ENCODE peak calls at places on chromosomes 5 and 9, in five cellular contexts. T is ACHN, X is A549, Y is cardiac fibroblast, F is fibroblast of mammary gland. W is an unnamed sample.

GRCh38 chr9:81596671-81597426 is 92.5 kb downstream of the TLE1 start:
- DNase-seq in T (no peak), X (no peak), Y (peak; percentile 45), F (no peak), W (peak; percentile 19)

GRCh38 chr9:98034593-98035546 is 21.7 kb upstream of the NANS start:
- DNase-seq in T (peak; percentile 62), X (peak; percentile 84), Y (peak; percentile 82), F (peak; percentile 79), W (peak; percentile 77)

GRCh38 chr5:151315998-151316597 is 12.5 kb upstream of the SLC36A3 start:
- DNase-seq in T (peak; percentile 52), X (peak; percentile 77), Y (peak; percentile 88), F (peak; percentile 64), W (peak; percentile 61)

GRCh38 chr5:150281987-150282386 is 7.6 kb downstream of the CAMK2A start:
- DNase-seq in T (no peak), X (no peak), Y (no peak), F (no peak), W (no peak)

GRCh38 chr5:57684299-57684702 is 201.7 kb upstream of the ACTBL2 start:
- DNase-seq in T (no peak), X (no peak), Y (no peak), F (no peak), W (no peak)

GRCh38 chr9:136762915-136763648 is 1.2 kb downstream of the LCN15 start:
- DNase-seq in T (no peak), X (peak; percentile 49), Y (peak; percentile 33), F (peak; percentile 17), W (peak; percentile 31)

GRCh38 chr5:112691758-112692157 is 45.9 kb upstream of the APC start:
- DNase-seq in T (peak; percentile 19), X (peak; percentile 38), Y (peak; percentile 64), F (peak; percentile 60), W (peak; percentile 33)

GRCh38 chr9:70340572-70340971 is 73.9 kb downstream of the KLF9 start:
- DNase-seq in T (peak; percentile 48), X (peak; percentile 18), Y (peak; percentile 70), F (peak; percentile 63), W (peak; percentile 53)

GRCh38 chr5:83562207-83562606 is 90.7 kb downstream of the VCAN start:
- DNase-seq in T (no peak), X (no peak), Y (no peak), F (no peak), W (no peak)

GRCh38 chr9:29976981-29977380 is 2403.7 kb upstream of the C9orf72 start:
- DNase-seq in T (no peak), X (no peak), Y (no peak), F (no peak), W (no peak)

GRCh38 chr5:167587768-167588167 is 703.7 kb upstream of the WWC1 start:
- DNase-seq in T (peak; percentile 42), X (peak; percentile 40), Y (peak; percentile 25), F (peak; percentile 36), W (peak; percentile 49)

GRCh38 chr9:124001865-124002525 is 9.6 kb upstream of the LHX2 start:
- DNase-seq in T (no peak), X (no peak), Y (no peak), F (no peak), W (no peak)

GRCh38 chr5:94691947-94692346 is 73.5 kb downstream of the SLF1 start:
- DNase-seq in T (peak; percentile 65), X (no peak), Y (peak; percentile 89), F (peak; percentile 87), W (peak; percentile 82)

GRCh38 chr5:362978-363765 is 41.7 kb downstream of the AHRR start:
- DNase-seq in T (no peak), X (no peak), Y (no peak), F (no peak), W (no peak)

GRCh38 chr5:68534131-68534940 is 318.8 kb downstream of the PIK3R1 start:
- DNase-seq in T (no peak), X (no peak), Y (peak; percentile 78), F (no peak), W (no peak)

GRCh38 chr5:1514027-1514818 is 9.5 kb downstream of the LPCAT1 start:
- DNase-seq in T (no peak), X (no peak), Y (no peak), F (no peak), W (no peak)

GRCh38 chr5:180291234-180291940 is 496 bp downstream of the MAPK9 start:
- DNase-seq in T (no peak), X (peak; percentile 45), Y (no peak), F (no peak), W (peak; percentile 33)

GRCh38 chr9:21711504-21711903 is 90.9 kb upstream of the MTAP start:
- DNase-seq in T (no peak), X (no peak), Y (no peak), F (peak; percentile 58), W (no peak)

GRCh38 chr9:120531683-120532300 is 48.2 kb downstream of the CDK5RAP2 start:
- DNase-seq in T (peak; percentile 40), X (peak; percentile 55), Y (peak; percentile 60), F (peak; percentile 48), W (peak; percentile 35)